ENCODE peak calls at places on chromosome 7, in seven cellular contexts. N is tibial artery, V is IMR-90, J is left ventricle myocardium inferior, F is esophagus squamous epithelium, O is fibroblast of lung, P is right cardiac atrium. T is an unnamed sample.

GRCh38 chr7:126589068-126589684 is 663.6 kb downstream of the GRM8 start:
- DNase-seq in N (no peak), V (no peak), J (no peak), F (no peak), O (no peak), P (no peak), T (no peak)

GRCh38 chr7:118429141-118429540 is 204.6 kb downstream of the ANKRD7 start:
- DNase-seq in N (no peak), V (no peak), J (no peak), F (no peak), O (peak; percentile 35), P (no peak), T (no peak)

GRCh38 chr7:41972776-41973175 is 264.2 kb downstream of the GLI3 start:
- DNase-seq in N (no peak), V (no peak), J (no peak), F (no peak), O (no peak), P (no peak), T (no peak)

GRCh38 chr7:153381275-153382119 is 621.9 kb downstream of the ACTR3B start:
- DNase-seq in N (no peak), V (no peak), J (no peak), F (no peak), O (no peak), P (no peak), T (no peak)

GRCh38 chr7:3464900-3465622 is 164.0 kb downstream of the SDK1 start:
- DNase-seq in N (no peak), V (no peak), J (no peak), F (no peak), O (no peak), P (no peak), T (no peak)

GRCh38 chr7:144454256-144455039 is 51.0 kb upstream of the NOBOX start:
- DNase-seq in N (no peak), V (no peak), J (no peak), F (no peak), O (no peak), P (no peak), T (no peak)

GRCh38 chr7:25025218-25025671 is 45.3 kb upstream of the OSBPL3 start:
- DNase-seq in N (no peak), V (peak; percentile 94), J (no peak), F (no peak), O (peak; percentile 95), P (no peak), T (no peak)

GRCh38 chr7:99404235-99404976 is 4.0 kb downstream of the PDAP1 start:
- DNase-seq in N (no peak), V (peak; percentile 59), J (no peak), F (no peak), O (peak; percentile 33), P (no peak), T (no peak)

GRCh38 chr7:46569117-46569433 is 648.0 kb upstream of the IGFBP3 start:
- DNase-seq in N (no peak), V (no peak), J (no peak), F (no peak), O (peak; percentile 39), P (no peak), T (no peak)

GRCh38 chr7:68107968-68108367 is 1111.3 kb downstream of the TYW1 start:
- DNase-seq in N (no peak), V (no peak), J (no peak), F (no peak), O (peak; percentile 93), P (no peak), T (no peak)

GRCh38 chr7:79454325-79454960 is 976 bp upstream of the MAGI2 start:
- DNase-seq in N (peak; percentile 38), V (peak; percentile 66), J (peak; percentile 36), F (no peak), O (peak; percentile 63), P (peak; percentile 51), T (no peak)

GRCh38 chr7:133303372-133303771 is 50.5 kb downstream of the EXOC4 start:
- DNase-seq in N (no peak), V (no peak), J (no peak), F (no peak), O (no peak), P (no peak), T (no peak)

GRCh38 chr7:150784954-150785353 is 15.2 kb downstream of the TMEM176B start:
- DNase-seq in N (no peak), V (no peak), J (no peak), F (no peak), O (no peak), P (no peak), T (no peak)

GRCh38 chr7:158815046-158815445 is 14.3 kb downstream of the ESYT2 start:
- DNase-seq in N (no peak), V (peak; percentile 37), J (no peak), F (no peak), O (peak; percentile 58), P (no peak), T (no peak)

GRCh38 chr7:51229106-51229537 is 87.5 kb downstream of the COBL start:
- DNase-seq in N (no peak), V (no peak), J (no peak), F (no peak), O (no peak), P (no peak), T (no peak)

GRCh38 chr7:151432658-151433521 is 7.1 kb downstream of the CRYGN start:
- DNase-seq in N (no peak), V (no peak), J (no peak), F (no peak), O (no peak), P (no peak), T (no peak)

GRCh38 chr7:48680996-48681395 is 243.4 kb upstream of the CDC14C start:
- DNase-seq in N (no peak), V (no peak), J (no peak), F (no peak), O (peak; percentile 22), P (no peak), T (no peak)

GRCh38 chr7:79740076-79740475 is 286.6 kb upstream of the MAGI2 start:
- DNase-seq in N (no peak), V (no peak), J (no peak), F (no peak), O (no peak), P (no peak), T (no peak)

GRCh38 chr7:76354981-76355730 is 3.6 kb downstream of the YWHAG start:
- DNase-seq in N (no peak), V (no peak), J (no peak), F (no peak), O (no peak), P (no peak), T (no peak)

GRCh38 chr7:11833431-11833830 is 1.4 kb upstream of the THSD7A start:
- DNase-seq in N (no peak), V (no peak), J (no peak), F (no peak), O (peak; percentile 28), P (no peak), T (no peak)

GRCh38 chr7:106871793-106872571 is 6.9 kb downstream of the PIK3CG start:
- DNase-seq in N (no peak), V (no peak), J (no peak), F (no peak), O (no peak), P (no peak), T (no peak)

GRCh38 chr7:154928136-154929005 is 74.6 kb downstream of the PAXIP1 start:
- DNase-seq in N (peak; percentile 36), V (peak; percentile 93), J (no peak), F (no peak), O (peak; percentile 71), P (no peak), T (no peak)

GRCh38 chr7:142476077-142476476 is 218.2 kb upstream of the PRSS58 start:
- DNase-seq in N (no peak), V (no peak), J (no peak), F (no peak), O (peak; percentile 67), P (no peak), T (no peak)

GRCh38 chr7:38452615-38453014 is 178.6 kb downstream of the AMPH start:
- DNase-seq in N (no peak), V (peak; percentile 41), J (no peak), F (no peak), O (peak; percentile 37), P (no peak), T (no peak)

GRCh38 chr7:30717181-30717580 is 34.8 kb upstream of the INMT start:
- DNase-seq in N (no peak), V (no peak), J (no peak), F (no peak), O (no peak), P (no peak), T (peak; percentile 51)

GRCh38 chr7:121410829-121411596 is 14.9 kb upstream of the FAM3C start:
- DNase-seq in N (no peak), V (no peak), J (no peak), F (no peak), O (no peak), P (no peak), T (no peak)

GRCh38 chr7:115548756-115549155 is 481.8 kb downstream of the TFEC start:
- DNase-seq in N (no peak), V (no peak), J (no peak), F (no peak), O (peak; percentile 27), P (no peak), T (no peak)
- H3K4me1 ChIP-seq in N (no peaks in the 10 kb centered on the region), V (no peaks in the 10 kb centered on the region), J (peaks cover 7% of the 10 kb centered on the region), F (no peaks in the 10 kb centered on the region), O (peaks cover 4% of the 10 kb centered on the region), P (no peaks in the 10 kb centered on the region), T (no peaks in the 10 kb centered on the region)

GRCh38 chr7:137980308-137980707 is 21.6 kb downstream of the CREB3L2 start:
- DNase-seq in N (no peak), V (no peak), J (no peak), F (no peak), O (no peak), P (no peak), T (no peak)
- H3K4me3 ChIP-seq in N (no peak overlapping the region), V (no peak overlapping the region), J (no peak overlapping the region), F (no peak overlapping the region), O (no peak overlapping the region), P (no peak overlapping the region), T (no peak overlapping the region)

GRCh38 chr7:26084418-26084817 is 67.6 kb upstream of the NFE2L3 start:
- DNase-seq in N (no peak), V (no peak), J (no peak), F (no peak), O (no peak), P (no peak), T (no peak)
- H3K4me1 ChIP-seq in N (no peaks in the 10 kb centered on the region), V (no peaks in the 10 kb centered on the region), J (no peaks in the 10 kb centered on the region), F (peaks cover 26% of the 10 kb centered on the region), O (no peaks in the 10 kb centered on the region), P (no peaks in the 10 kb centered on the region), T (peaks cover 8% of the 10 kb centered on the region)

GRCh38 chr7:1027285-1028043 is 16.9 kb upstream of the GPR146 start:
- DNase-seq in N (no peak), V (peak; percentile 42), J (no peak), F (no peak), O (peak; percentile 51), P (no peak), T (no peak)

GRCh38 chr7:1024876-1025746 is 19.2 kb upstream of the GPR146 start:
- DNase-seq in N (no peak), V (no peak), J (no peak), F (no peak), O (no peak), P (no peak), T (no peak)

GRCh38 chr7:1028044-1028770 is 16.1 kb upstream of the GPR146 start:
- DNase-seq in N (peak; percentile 86), V (peak; percentile 86), J (peak; percentile 92), F (no peak), O (peak; percentile 87), P (peak; percentile 92), T (peak; percentile 89)

GRCh38 chr7:1025747-1026581 is 18.4 kb upstream of the GPR146 start:
- DNase-seq in N (no peak), V (no peak), J (no peak), F (no peak), O (no peak), P (no peak), T (no peak)

GRCh38 chr7:1026721-1027151 is 17.6 kb upstream of the GPR146 start:
- DNase-seq in N (no peak), V (no peak), J (no peak), F (no peak), O (no peak), P (no peak), T (no peak)
- H3K4me3 ChIP-seq in N (peak overlapping the region; percentile 68), V (peak overlapping the region; percentile 93), J (peak overlapping the region; percentile 94), F (peak overlapping the region; percentile 87), O (peak overlapping the region; percentile 73), P (no peak overlapping the region), T (peak overlapping the region; percentile 84)